ENCODE peak calls at places on chromosomes 5 and 9, in five cellular contexts. Q is WTC11, W is cardiac muscle cell, A is Calu3, I is AG09319. E is an unnamed sample.

GRCh38 chr5:41877408-41877807 is 7.2 kb upstream of the OXCT1 start:
- DNase-seq in Q (no peak), W (no peak), A (no peak), I (no peak), E (no peak)

GRCh38 chr5:122464191-122464590 is 152.2 kb downstream of the SNCAIP start:
- DNase-seq in Q (no peak), W (peak), A (no peak), I (no peak), E (no peak)

GRCh38 chr9:128136816-128137793 is 9.6 kb upstream of the PTGES2 start:
- DNase-seq in Q (no peak), W (peak), A (peak), I (no peak), E (no peak)

GRCh38 chr9:137314561-137315560 is 12.8 kb upstream of the NRARP start:
- DNase-seq in Q (no peak), W (no peak), A (no peak), I (no peak), E (no peak)

GRCh38 chr9:81125446-81126092 is 563.8 kb downstream of the TLE1 start:
- DNase-seq in Q (no peak), W (peak), A (no peak), I (no peak), E (peak)

GRCh38 chr5:108168915-108169314 is 213.0 kb downstream of the FBXL17 start:
- DNase-seq in Q (no peak), W (peak), A (no peak), I (no peak), E (no peak)

GRCh38 chr9:114538241-114538640 is 33.0 kb upstream of the WHRN start:
- DNase-seq in Q (peak), W (no peak), A (peak), I (no peak), E (peak)

GRCh38 chr5:96752341-96753016 is 55.3 kb downstream of the ERAP1 start:
- DNase-seq in Q (no peak), W (peak), A (peak), I (peak), E (peak)

GRCh38 chr5:35857606-35858205 is 1.0 kb downstream of the IL7R start:
- DNase-seq in Q (no peak), W (peak), A (no peak), I (no peak), E (peak)

GRCh38 chr5:111772456-111772855 is 15.5 kb upstream of the NREP start:
- DNase-seq in Q (peak), W (no peak), A (peak), I (no peak), E (no peak)
- TF ChIP-seq CTCF in Q (no peak), W (no peak), A (no peak), I (no peak), E (no peak)

GRCh38 chr5:166086568-166086967 is 2204.9 kb upstream of the WWC1 start:
- DNase-seq in Q (no peak), W (no peak), A (no peak), I (no peak), E (no peak)

GRCh38 chr5:166091931-166092330 is 2199.5 kb upstream of the WWC1 start:
- DNase-seq in Q (no peak), W (no peak), A (no peak), I (no peak), E (no peak)

GRCh38 chr5:166093312-166093711 is 2198.1 kb upstream of the WWC1 start:
- DNase-seq in Q (no peak), W (no peak), A (no peak), I (no peak), E (no peak)

GRCh38 chr5:166083183-166083959 is 2208.1 kb upstream of the WWC1 start:
- DNase-seq in Q (no peak), W (no peak), A (no peak), I (no peak), E (no peak)

DNA sequence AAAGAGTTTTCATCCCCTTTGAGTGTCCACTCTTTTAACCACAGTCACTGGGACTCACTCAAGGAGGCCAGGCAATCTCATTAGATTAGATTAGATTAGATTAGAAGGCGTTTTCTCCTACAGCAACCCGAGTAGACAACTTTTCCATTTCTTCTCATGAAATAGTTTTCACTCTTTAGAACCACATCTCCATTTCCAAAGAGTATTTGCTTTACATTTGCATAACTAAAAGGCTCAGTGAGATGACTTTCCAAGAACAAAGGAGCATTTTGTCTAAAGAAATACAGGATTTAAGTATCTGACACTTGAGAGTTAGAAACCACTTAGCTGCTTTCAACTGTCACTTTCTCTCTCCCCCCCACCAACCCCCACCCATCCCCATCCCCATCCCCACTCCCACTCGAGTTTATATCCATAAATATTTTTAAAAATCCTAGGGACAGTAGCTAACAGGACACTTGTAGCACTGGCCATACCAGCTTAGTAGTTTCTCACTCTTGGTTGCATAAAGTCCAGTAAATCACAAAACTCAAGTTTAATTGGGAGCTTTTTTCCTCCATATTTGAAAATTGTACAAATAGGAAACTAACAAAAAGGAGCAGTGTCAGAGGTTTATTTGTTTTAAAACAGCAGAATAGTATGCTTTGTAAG is 2202.9 kb upstream of the WWC1 start:
- DNase-seq in Q (no peak), W (no peak), A (no peak), I (no peak), E (no peak)
- TF ChIP-seq CTCF in Q (no peak), W (no peak), A (no peak), I (no peak), E (no peak)

GRCh38 chr5:44935262-44935661 is 126.5 kb downstream of the MRPS30 start:
- DNase-seq in Q (peak), W (no peak), A (no peak), I (no peak), E (no peak)
- TF ChIP-seq CTCF in Q (peak), W (no peak), A (no peak), I (peak), E (peak)

DNA sequence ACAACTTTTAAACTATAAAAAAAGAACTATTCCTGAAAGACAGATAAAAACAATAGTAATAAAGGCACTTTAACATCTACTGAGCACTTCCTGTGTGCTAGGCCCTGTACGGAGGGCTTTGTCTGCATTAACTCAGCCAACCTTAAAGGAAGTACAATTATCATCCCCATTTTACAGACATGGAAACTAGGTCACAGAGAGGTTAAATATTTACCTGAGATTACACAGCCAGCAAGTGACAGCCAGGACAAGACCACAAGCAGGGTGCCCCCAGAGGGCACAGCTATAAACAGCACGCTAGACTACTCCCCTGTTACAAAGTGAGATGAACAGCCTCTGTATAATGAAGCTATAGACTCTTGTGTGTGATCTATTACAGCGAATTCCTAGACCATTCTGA is 25.5 kb downstream of the DDX31 start:
- DNase-seq in Q (no peak), W (no peak), A (peak), I (no peak), E (no peak)
- TF ChIP-seq CTCF in Q (no peak), W (peak), A (no peak), I (no peak), E (peak)

GRCh38 chr5:73438897-73439470 is 9.6 kb downstream of the FOXD1 start:
- DNase-seq in Q (no peak), W (no peak), A (no peak), I (no peak), E (no peak)

GRCh38 chr5:73437126-73438047 is 11.2 kb downstream of the FOXD1 start:
- DNase-seq in Q (peak), W (no peak), A (peak), I (no peak), E (no peak)

GRCh38 chr5:73440262-73440661 is 8.3 kb downstream of the FOXD1 start:
- DNase-seq in Q (no peak), W (no peak), A (no peak), I (no peak), E (no peak)

GRCh38 chr5:73436535-73437125 is 11.9 kb downstream of the FOXD1 start:
- DNase-seq in Q (peak), W (no peak), A (no peak), I (no peak), E (no peak)

DNA sequence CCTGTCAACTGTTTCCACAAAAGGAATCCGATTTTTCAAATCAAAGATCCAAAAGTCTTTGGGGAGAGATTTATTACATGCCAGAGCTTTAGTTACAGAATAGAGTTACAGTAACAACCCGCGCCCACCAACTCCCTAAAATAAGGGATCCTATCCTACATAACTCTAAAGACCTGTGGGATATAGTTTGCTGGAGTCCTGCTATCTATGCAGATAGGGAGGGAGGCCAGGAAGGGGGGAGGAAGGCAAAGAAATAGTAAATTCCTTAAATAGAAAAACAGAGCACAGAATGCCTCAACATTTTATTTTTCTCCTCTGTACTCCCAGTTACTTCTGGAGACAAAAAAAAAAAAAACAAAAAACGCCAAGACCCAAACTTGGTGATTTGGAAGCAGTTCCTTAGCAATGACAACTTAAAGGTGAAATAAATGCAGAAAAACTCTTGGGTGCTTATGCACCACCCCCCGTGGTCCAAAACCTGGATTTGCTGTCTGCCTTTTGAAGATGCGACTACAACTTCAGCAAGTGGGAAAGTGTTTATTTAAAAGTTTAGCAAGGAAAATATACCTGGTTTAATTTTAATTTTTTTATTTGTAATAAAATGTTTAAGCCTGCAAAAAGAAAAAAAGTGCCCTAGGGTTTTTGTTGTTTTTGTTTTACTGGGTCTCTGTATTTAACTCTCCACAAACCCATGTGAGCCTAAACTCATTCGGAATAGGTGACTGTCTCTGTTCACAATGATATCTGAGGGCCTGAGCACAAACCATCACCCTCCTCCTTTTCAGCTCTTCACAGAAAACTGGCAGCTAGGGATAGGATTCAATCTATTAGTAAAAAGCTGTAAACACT is 10.3 kb downstream of the FOXD1 start:
- DNase-seq in Q (no peak), W (no peak), A (no peak), I (no peak), E (no peak)
- TF ChIP-seq CTCF in Q (no peak), W (no peak), A (no peak), I (no peak), E (no peak)

DNA sequence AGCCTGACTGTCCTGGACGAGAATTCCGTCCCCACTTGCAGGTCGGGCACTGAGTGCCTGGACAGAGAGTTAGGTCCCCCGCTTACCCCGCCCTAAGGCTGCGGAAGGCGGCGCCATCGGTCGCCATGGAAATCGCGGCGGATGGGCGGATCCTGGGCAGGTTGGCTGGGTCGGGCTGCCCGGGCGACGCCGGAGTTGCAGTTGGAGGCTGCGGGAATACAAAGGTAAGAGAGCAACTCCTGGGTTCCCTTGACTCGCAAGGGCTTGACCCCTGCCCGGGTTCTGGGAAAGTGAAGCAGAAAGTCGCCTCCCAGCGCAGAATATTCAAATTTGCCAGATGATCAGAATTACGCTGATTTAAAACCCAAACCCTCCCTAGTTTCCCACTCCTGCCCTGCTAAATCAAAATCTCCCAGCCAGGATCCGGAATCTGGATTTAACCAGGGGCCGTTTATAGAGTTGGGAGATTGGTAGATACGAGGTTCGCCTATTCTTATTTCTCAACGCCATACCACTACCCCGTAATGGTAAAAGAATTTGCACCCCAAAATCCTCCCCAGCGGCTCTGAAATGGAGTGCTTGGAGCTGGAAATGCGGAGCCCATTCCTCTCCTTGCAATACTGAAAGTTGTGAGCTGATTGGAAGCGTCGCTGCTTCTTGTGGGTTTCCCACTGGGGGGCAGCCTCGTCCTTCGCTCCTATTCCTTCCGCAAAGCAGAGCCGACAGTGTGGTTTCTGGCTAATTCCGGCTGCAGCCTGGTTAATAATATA is 156.4 kb upstream of the RASEF start:
- DNase-seq in Q (peak), W (peak), A (peak), I (peak), E (no peak)
- TF ChIP-seq CTCF in Q (peak), W (peak), A (peak), I (peak), E (no peak)

GRCh38 chr9:76090330-76090729 is 199.9 kb downstream of the PCSK5 start:
- DNase-seq in Q (no peak), W (no peak), A (no peak), I (no peak), E (no peak)

GRCh38 chr9:76087978-76088377 is 197.5 kb downstream of the PCSK5 start:
- DNase-seq in Q (no peak), W (no peak), A (no peak), I (no peak), E (no peak)

GRCh38 chr9:76090909-76091308 is 200.4 kb downstream of the PCSK5 start:
- DNase-seq in Q (peak), W (no peak), A (no peak), I (no peak), E (no peak)

GRCh38 chr9:76085596-76085995 is 195.1 kb downstream of the PCSK5 start:
- DNase-seq in Q (no peak), W (no peak), A (no peak), I (no peak), E (no peak)

GRCh38 chr9:76086521-76086920 is 196.0 kb downstream of the PCSK5 start:
- DNase-seq in Q (no peak), W (peak), A (no peak), I (no peak), E (no peak)
- TF ChIP-seq CTCF in Q (no peak), W (no peak), A (no peak), I (peak), E (no peak)

GRCh38 chr9:21904776-21905175 is 89.4 kb downstream of the CDKN2A start:
- DNase-seq in Q (peak), W (no peak), A (no peak), I (no peak), E (no peak)
- TF ChIP-seq CTCF in Q (no peak), W (no peak), A (no peak), I (no peak), E (no peak)